ENCODE peak calls at places on chromosomes 7 and 10, in four cellular contexts. K, Q, X and G are unnamed samples.

GRCh38 chr10:132447446-132448247 is 50.6 kb downstream of the PWWP2B start:
- DNase-seq in K (no peak), Q (peak; percentile 52), X (no peak), G (no peak)

GRCh38 chr7:35253182-35253679 is 669 bp downstream of the TBX20 start:
- DNase-seq in K (no peak), Q (no peak), X (no peak), G (no peak)

GRCh38 chr10:18582803-18583202 is 68.6 kb downstream of the NSUN6 start:
- DNase-seq in K (no peak), Q (no peak), X (no peak), G (no peak)

GRCh38 chr7:105439174-105439893 is 50.6 kb upstream of the SRPK2 start:
- DNase-seq in K (no peak), Q (no peak), X (no peak), G (no peak)

GRCh38 chr10:5187852-5188251 is 2.9 kb upstream of the AKR1C8 start:
- DNase-seq in K (no peak), Q (no peak), X (no peak), G (no peak)

GRCh38 chr10:46329690-46330016 is 42.9 kb downstream of the ANTXRL start:
- DNase-seq in K (no peak), Q (no peak), X (no peak), G (no peak)

GRCh38 chr10:7532723-7533498 is 122.1 kb upstream of the SFMBT2 start:
- DNase-seq in K (no peak), Q (no peak), X (no peak), G (no peak)

GRCh38 chr10:47048533-47048905 is 137.3 kb downstream of the PTPN20 start:
- DNase-seq in K (no peak), Q (no peak), X (no peak), G (no peak)

GRCh38 chr10:103598654-103599115 is 105.2 kb downstream of the NEURL1 start:
- DNase-seq in K (peak; percentile 73), Q (no peak), X (peak; percentile 12), G (no peak)

GRCh38 chr7:116259156-116259555 is 48.8 kb downstream of the TES start:
- DNase-seq in K (no peak), Q (no peak), X (no peak), G (no peak)

GRCh38 chr10:123464428-123465323 is 201.5 kb upstream of the GPR26 start:
- DNase-seq in K (no peak), Q (no peak), X (no peak), G (no peak)

GRCh38 chr10:9209105-9209798 is 1154.8 kb downstream of the GATA3 start:
- DNase-seq in K (peak; percentile 51), Q (peak; percentile 73), X (peak; percentile 12), G (peak; percentile 16)

GRCh38 chr10:81696609-81697388 is 178.2 kb upstream of the NRG3 start:
- DNase-seq in K (no peak), Q (no peak), X (no peak), G (no peak)